ENCODE peak calls at places on chromosomes 5 and 9, in eight cellular contexts. U is IMR-90; P is activated naive CD4-positive, alpha-beta T cell treated with anti-CD3 and anti-CD28 coated beads for 36 hours; G is SK-N-SH; Z is stimulated activated CD8-positive, alpha-beta memory T cell treated with anti-CD3 and anti-CD28 coated beads, Interleukin-4, amount 100 ng/mL, for 1 hour; W is astrocyte of the spinal cord; X is NAMALWA; S is effector memory CD4-positive, alpha-beta T cell. L is an unnamed sample.

GRCh38 chr5:129379406-129379805 is 80.7 kb upstream of the ADAMTS19 start:
- DNase-seq in P (no peak), G (no peak), W (peak), X (no peak), U (no peak), Z (no peak), S (no peak), L (no peak)

GRCh38 chr9:131728961-131729360 is 10.9 kb downstream of the RAPGEF1 start:
- DNase-seq in S (peak), W (no peak), Z (no peak), U (no peak), X (peak), G (peak), P (peak), L (no peak)

GRCh38 chr9:3794005-3794404 is 268.2 kb upstream of the RFX3 start:
- DNase-seq in W (peak), U (peak), Z (no peak), S (no peak), G (no peak), X (no peak), P (no peak), L (no peak)

GRCh38 chr5:61254969-61255555 is 77.0 kb upstream of the ZSWIM6 start:
- DNase-seq in G (peak), S (no peak), U (no peak), Z (no peak), W (no peak), P (no peak), X (no peak), L (no peak)

GRCh38 chr5:161064297-161064696 is 212.3 kb upstream of the ATP10B start:
- DNase-seq in U (no peak), X (no peak), W (no peak), G (no peak), Z (no peak), P (no peak), S (no peak), L (no peak)

GRCh38 chr5:124677376-124677998 is 69.0 kb downstream of the ZNF608 start:
- DNase-seq in U (peak), G (peak), P (no peak), W (no peak), S (no peak), X (no peak), Z (no peak), L (no peak)

GRCh38 chr9:124297553-124297905 is 39.8 kb downstream of the NEK6 start:
- DNase-seq in X (no peak), W (peak), Z (no peak), U (peak), S (no peak), G (no peak), P (no peak), L (no peak)

GRCh38 chr5:143496928-143497327 is 93.4 kb upstream of the NR3C1 start:
- DNase-seq in S (no peak), Z (no peak), X (no peak), W (no peak), P (no peak), U (peak), G (no peak), L (no peak)

GRCh38 chr9:132485454-132485853 is 75.4 kb downstream of the CFAP77 start:
- DNase-seq in P (no peak), X (no peak), W (no peak), Z (no peak), G (no peak), S (no peak), U (no peak), L (no peak)

GRCh38 chr9:123044556-123044955 is 11.1 kb downstream of the GPR21 start:
- DNase-seq in S (no peak), G (no peak), W (no peak), X (no peak), U (peak), Z (no peak), P (no peak), L (no peak)

GRCh38 chr5:147961208-147961749 is 54.9 kb upstream of the C5orf46 start:
- DNase-seq in S (no peak), G (no peak), P (no peak), W (no peak), X (no peak), Z (no peak), U (no peak), L (no peak)

GRCh38 chr5:27144456-27144855 is 106.1 kb upstream of the CDH9 start:
- DNase-seq in W (no peak), G (no peak), P (no peak), X (no peak), Z (no peak), S (no peak), U (no peak), L (no peak)